ENCODE peak calls at places on chromosomes 4 and X, in eight cellular contexts. One of them, this sample, is unnamed.

GRCh38 chr4:82381235-82381634 is 7.4 kb upstream of the HNRNPD start:
- DNase-seq in sigmoid colon: no peak
- DNase-seq in lower lobe of right lung: no peak
- DNase-seq in heart left ventricle: no peak
- DNase-seq in psoas muscle: no peak
- DNase-seq in esophagus muscularis mucosa: peak; percentile 34
- DNase-seq in endodermal cell: peak; percentile 54
- DNase-seq in HepG2: no peak
- DNase-seq in this sample: no peak

GRCh38 chrX:154350429-154351182 is 23.8 kb downstream of the FLNA start:
- DNase-seq in sigmoid colon: no peak
- DNase-seq in lower lobe of right lung: peak; percentile 6
- DNase-seq in heart left ventricle: no peak
- DNase-seq in psoas muscle: peak; percentile 9
- DNase-seq in esophagus muscularis mucosa: no peak
- DNase-seq in endodermal cell: no peak
- DNase-seq in HepG2: no peak
- DNase-seq in this sample: no peak

GRCh38 chr4:184409911-184410692 is 64.2 kb downstream of the IRF2 start:
- DNase-seq in sigmoid colon: no peak
- DNase-seq in lower lobe of right lung: no peak
- DNase-seq in heart left ventricle: no peak
- DNase-seq in psoas muscle: no peak
- DNase-seq in esophagus muscularis mucosa: no peak
- DNase-seq in endodermal cell: no peak
- DNase-seq in HepG2: no peak
- DNase-seq in this sample: no peak

GRCh38 chr4:151804821-151805220 is 44.0 kb upstream of the GATB start:
- DNase-seq in sigmoid colon: no peak
- DNase-seq in lower lobe of right lung: no peak
- DNase-seq in heart left ventricle: no peak
- DNase-seq in psoas muscle: no peak
- DNase-seq in esophagus muscularis mucosa: no peak
- DNase-seq in endodermal cell: no peak
- DNase-seq in HepG2: no peak
- DNase-seq in this sample: no peak

GRCh38 chr4:102477657-102478056 is 23.5 kb upstream of the NFKB1 start:
- DNase-seq in sigmoid colon: no peak
- DNase-seq in lower lobe of right lung: no peak
- DNase-seq in heart left ventricle: no peak
- DNase-seq in psoas muscle: no peak
- DNase-seq in esophagus muscularis mucosa: no peak
- DNase-seq in endodermal cell: no peak
- DNase-seq in HepG2: no peak
- DNase-seq in this sample: no peak

GRCh38 chr4:40552536-40552935 is 77.1 kb downstream of the RBM47 start:
- DNase-seq in sigmoid colon: no peak
- DNase-seq in lower lobe of right lung: no peak
- DNase-seq in heart left ventricle: no peak
- DNase-seq in psoas muscle: no peak
- DNase-seq in esophagus muscularis mucosa: no peak
- DNase-seq in endodermal cell: peak; percentile 56
- DNase-seq in HepG2: no peak
- DNase-seq in this sample: no peak

GRCh38 chrX:98637451-98637850 is 1753.7 kb downstream of the RPA4 start:
- DNase-seq in sigmoid colon: no peak
- DNase-seq in lower lobe of right lung: no peak
- DNase-seq in heart left ventricle: no peak
- DNase-seq in psoas muscle: no peak
- DNase-seq in esophagus muscularis mucosa: no peak
- DNase-seq in endodermal cell: no peak
- DNase-seq in HepG2: no peak
- DNase-seq in this sample: no peak

GRCh38 chrX:13293700-13294099 is 26.2 kb downstream of the ATXN3L start:
- DNase-seq in sigmoid colon: no peak
- DNase-seq in lower lobe of right lung: no peak
- DNase-seq in heart left ventricle: no peak
- DNase-seq in psoas muscle: no peak
- DNase-seq in esophagus muscularis mucosa: no peak
- DNase-seq in endodermal cell: no peak
- DNase-seq in HepG2: no peak
- DNase-seq in this sample: no peak

GRCh38 chrX:132738951-132739350 is 219.5 kb downstream of the HS6ST2 start:
- DNase-seq in sigmoid colon: no peak
- DNase-seq in lower lobe of right lung: no peak
- DNase-seq in heart left ventricle: no peak
- DNase-seq in psoas muscle: no peak
- DNase-seq in esophagus muscularis mucosa: no peak
- DNase-seq in endodermal cell: no peak
- DNase-seq in HepG2: no peak
- DNase-seq in this sample: no peak

GRCh38 chr4:3611778-3612177 is 79.6 kb upstream of the LRPAP1 start:
- DNase-seq in sigmoid colon: peak; percentile 35
- DNase-seq in lower lobe of right lung: no peak
- DNase-seq in heart left ventricle: no peak
- DNase-seq in psoas muscle: no peak
- DNase-seq in esophagus muscularis mucosa: no peak
- DNase-seq in endodermal cell: no peak
- DNase-seq in HepG2: no peak
- DNase-seq in this sample: no peak

GRCh38 chr4:3287271-3287971 is 5.4 kb upstream of the RGS12 start:
- DNase-seq in sigmoid colon: no peak
- DNase-seq in lower lobe of right lung: no peak
- DNase-seq in heart left ventricle: peak; percentile 7
- DNase-seq in psoas muscle: peak; percentile 9
- DNase-seq in esophagus muscularis mucosa: no peak
- DNase-seq in endodermal cell: no peak
- DNase-seq in HepG2: no peak
- DNase-seq in this sample: no peak

GRCh38 chrX:97524997-97525396 is 641.3 kb downstream of the RPA4 start:
- DNase-seq in sigmoid colon: no peak
- DNase-seq in lower lobe of right lung: no peak
- DNase-seq in heart left ventricle: no peak
- DNase-seq in psoas muscle: no peak
- DNase-seq in esophagus muscularis mucosa: no peak
- DNase-seq in endodermal cell: no peak
- DNase-seq in HepG2: no peak
- DNase-seq in this sample: no peak

GRCh38 chrX:72652132-72652531 is 62.0 kb downstream of the PHKA1 start:
- DNase-seq in sigmoid colon: no peak
- DNase-seq in lower lobe of right lung: no peak
- DNase-seq in heart left ventricle: no peak
- DNase-seq in psoas muscle: no peak
- DNase-seq in esophagus muscularis mucosa: no peak
- DNase-seq in endodermal cell: no peak
- DNase-seq in HepG2: no peak
- DNase-seq in this sample: no peak

GRCh38 chr4:6309755-6310154 is 40.1 kb downstream of the WFS1 start:
- DNase-seq in sigmoid colon: no peak
- DNase-seq in lower lobe of right lung: no peak
- DNase-seq in heart left ventricle: no peak
- DNase-seq in psoas muscle: no peak
- DNase-seq in esophagus muscularis mucosa: no peak
- DNase-seq in endodermal cell: no peak
- DNase-seq in HepG2: no peak
- DNase-seq in this sample: no peak

GRCh38 chr4:160175064-160175643 is 1072.3 kb downstream of the RAPGEF2 start:
- DNase-seq in sigmoid colon: no peak
- DNase-seq in lower lobe of right lung: no peak
- DNase-seq in heart left ventricle: no peak
- DNase-seq in psoas muscle: no peak
- DNase-seq in esophagus muscularis mucosa: no peak
- DNase-seq in endodermal cell: peak; percentile 39
- DNase-seq in HepG2: no peak
- DNase-seq in this sample: no peak

GRCh38 chr4:124061413-124061812 is 651.1 kb downstream of the ANKRD50 start:
- DNase-seq in sigmoid colon: no peak
- DNase-seq in lower lobe of right lung: no peak
- DNase-seq in heart left ventricle: no peak
- DNase-seq in psoas muscle: no peak
- DNase-seq in esophagus muscularis mucosa: no peak
- DNase-seq in endodermal cell: no peak
- DNase-seq in HepG2: no peak
- DNase-seq in this sample: no peak

GRCh38 chr4:156475322-156475721 is 496.3 kb downstream of the PDGFC start:
- DNase-seq in sigmoid colon: no peak
- DNase-seq in lower lobe of right lung: no peak
- DNase-seq in heart left ventricle: no peak
- DNase-seq in psoas muscle: no peak
- DNase-seq in esophagus muscularis mucosa: no peak
- DNase-seq in endodermal cell: no peak
- DNase-seq in HepG2: peak; percentile 15
- DNase-seq in this sample: no peak

GRCh38 chr4:15654556-15655222 is 468 bp downstream of the FBXL5 start:
- DNase-seq in sigmoid colon: peak; percentile 79
- DNase-seq in lower lobe of right lung: peak; percentile 67
- DNase-seq in heart left ventricle: peak; percentile 58
- DNase-seq in psoas muscle: peak; percentile 45
- DNase-seq in esophagus muscularis mucosa: no peak
- DNase-seq in endodermal cell: peak; percentile 77
- DNase-seq in HepG2: peak; percentile 15
- DNase-seq in this sample: peak; percentile 58

GRCh38 chr4:55615008-55615407 is 21.1 kb downstream of the NMU start:
- DNase-seq in sigmoid colon: no peak
- DNase-seq in lower lobe of right lung: no peak
- DNase-seq in heart left ventricle: no peak
- DNase-seq in psoas muscle: no peak
- DNase-seq in esophagus muscularis mucosa: no peak
- DNase-seq in endodermal cell: no peak
- DNase-seq in HepG2: no peak
- DNase-seq in this sample: no peak

DNA sequence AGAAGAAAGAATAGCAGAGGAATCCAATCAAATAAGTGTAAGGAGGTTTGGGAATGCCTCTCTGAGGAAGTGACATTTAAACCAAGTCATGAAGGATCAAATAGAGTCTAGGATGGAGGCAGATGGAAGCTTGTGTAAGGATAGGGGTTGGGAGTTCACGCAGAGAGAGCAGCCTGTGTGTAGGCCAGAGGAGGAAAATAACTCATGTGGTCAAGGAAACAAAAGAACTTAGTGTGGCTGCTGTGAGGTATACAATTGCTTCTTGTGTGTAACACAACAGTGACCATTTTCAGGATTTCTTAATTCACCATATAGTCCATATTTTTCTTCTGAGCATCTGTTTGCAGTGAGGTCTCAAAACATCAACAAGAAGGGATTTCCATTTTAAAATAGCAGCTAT is 77.6 kb upstream of the PACRGL start:
- DNase-seq in sigmoid colon: no peak
- DNase-seq in lower lobe of right lung: no peak
- DNase-seq in heart left ventricle: no peak
- DNase-seq in psoas muscle: no peak
- DNase-seq in esophagus muscularis mucosa: no peak
- DNase-seq in endodermal cell: no peak
- DNase-seq in HepG2: no peak
- DNase-seq in this sample: no peak
- H3K4me1 ChIP-seq in sigmoid colon: peaks cover 5% of the 10 kb centered on the region
- H3K4me1 ChIP-seq in lower lobe of right lung: peaks cover 22% of the 10 kb centered on the region
- H3K4me1 ChIP-seq in heart left ventricle: no peaks in the 10 kb centered on the region
- H3K4me1 ChIP-seq in psoas muscle: no peaks in the 10 kb centered on the region
- H3K4me1 ChIP-seq in esophagus muscularis mucosa: peaks cover 16% of the 10 kb centered on the region
- H3K4me1 ChIP-seq in endodermal cell: peaks cover 5% of the 10 kb centered on the region
- H3K4me1 ChIP-seq in HepG2: no peaks in the 10 kb centered on the region
- H3K4me1 ChIP-seq in this sample: peaks cover 17% of the 10 kb centered on the region

GRCh38 chr4:142917678-142918077 is 71.6 kb upstream of the INPP4B start:
- DNase-seq in sigmoid colon: no peak
- DNase-seq in lower lobe of right lung: no peak
- DNase-seq in heart left ventricle: no peak
- DNase-seq in psoas muscle: no peak
- DNase-seq in esophagus muscularis mucosa: no peak
- DNase-seq in endodermal cell: no peak
- DNase-seq in HepG2: peak; percentile 5
- DNase-seq in this sample: no peak
- TF ChIP-seq CTCF in sigmoid colon: no peak
- TF ChIP-seq CTCF in lower lobe of right lung: no peak
- TF ChIP-seq CTCF in heart left ventricle: no peak
- TF ChIP-seq CTCF in psoas muscle: no peak
- TF ChIP-seq CTCF in esophagus muscularis mucosa: no peak
- TF ChIP-seq CTCF in endodermal cell: no peak
- TF ChIP-seq CTCF in HepG2: peak; percentile 9
- TF ChIP-seq CTCF in this sample: no peak

DNA sequence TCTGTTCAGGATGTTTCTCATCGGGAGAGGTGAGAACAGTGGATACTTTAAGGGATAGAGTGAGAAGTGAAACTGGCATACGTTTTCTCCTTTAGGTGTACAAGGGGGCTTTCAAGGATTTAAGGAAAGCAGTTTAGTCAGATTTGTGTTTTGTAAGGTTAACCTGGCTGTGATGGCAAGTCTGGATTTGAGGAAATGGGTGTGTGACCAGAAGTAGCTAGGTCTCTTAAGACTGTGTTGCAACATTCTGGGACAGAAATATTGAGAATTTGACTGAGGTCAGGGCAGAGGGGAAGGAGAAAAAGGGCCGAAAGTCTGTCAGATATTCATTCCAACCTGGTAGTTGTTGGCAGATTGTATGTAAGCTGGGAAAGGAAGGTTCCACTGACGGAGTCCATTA is 10.4 kb upstream of the GABRE start:
- DNase-seq in sigmoid colon: no peak
- DNase-seq in lower lobe of right lung: no peak
- DNase-seq in heart left ventricle: no peak
- DNase-seq in psoas muscle: no peak
- DNase-seq in esophagus muscularis mucosa: no peak
- DNase-seq in endodermal cell: no peak
- DNase-seq in HepG2: no peak
- DNase-seq in this sample: no peak
- H3K27ac ChIP-seq in sigmoid colon: no peak overlapping the region
- H3K27ac ChIP-seq in lower lobe of right lung: no peak overlapping the region
- H3K27ac ChIP-seq in heart left ventricle: peak overlapping the region; percentile 20
- H3K27ac ChIP-seq in psoas muscle: no peak overlapping the region
- H3K27ac ChIP-seq in esophagus muscularis mucosa: no peak overlapping the region
- H3K27ac ChIP-seq in endodermal cell: no peak overlapping the region
- H3K27ac ChIP-seq in HepG2: peak overlapping the region; percentile 35
- H3K27ac ChIP-seq in this sample: peak overlapping the region; percentile 63

GRCh38 chrX:2694868-2695267 is 3.8 kb downstream of the CD99 start:
- DNase-seq in sigmoid colon: no peak
- DNase-seq in lower lobe of right lung: no peak
- DNase-seq in heart left ventricle: no peak
- DNase-seq in psoas muscle: no peak
- DNase-seq in esophagus muscularis mucosa: no peak
- DNase-seq in endodermal cell: no peak
- DNase-seq in HepG2: no peak
- DNase-seq in this sample: no peak

GRCh38 chrX:2697741-2698294 is 6.7 kb downstream of the CD99 start:
- DNase-seq in sigmoid colon: no peak
- DNase-seq in lower lobe of right lung: no peak
- DNase-seq in heart left ventricle: no peak
- DNase-seq in psoas muscle: no peak
- DNase-seq in esophagus muscularis mucosa: no peak
- DNase-seq in endodermal cell: no peak
- DNase-seq in HepG2: no peak
- DNase-seq in this sample: no peak

GRCh38 chrX:2697306-2697705 is 6.2 kb downstream of the CD99 start:
- DNase-seq in sigmoid colon: no peak
- DNase-seq in lower lobe of right lung: no peak
- DNase-seq in heart left ventricle: no peak
- DNase-seq in psoas muscle: no peak
- DNase-seq in esophagus muscularis mucosa: no peak
- DNase-seq in endodermal cell: no peak
- DNase-seq in HepG2: no peak
- DNase-seq in this sample: no peak

GRCh38 chrX:2698604-2699003 is 7.5 kb downstream of the CD99 start:
- DNase-seq in sigmoid colon: no peak
- DNase-seq in lower lobe of right lung: no peak
- DNase-seq in heart left ventricle: no peak
- DNase-seq in psoas muscle: no peak
- DNase-seq in esophagus muscularis mucosa: no peak
- DNase-seq in endodermal cell: no peak
- DNase-seq in HepG2: no peak
- DNase-seq in this sample: no peak

GRCh38 chrX:2696698-2697215 is 5.7 kb downstream of the CD99 start:
- DNase-seq in sigmoid colon: no peak
- DNase-seq in lower lobe of right lung: no peak
- DNase-seq in heart left ventricle: no peak
- DNase-seq in psoas muscle: no peak
- DNase-seq in esophagus muscularis mucosa: no peak
- DNase-seq in endodermal cell: no peak
- DNase-seq in HepG2: no peak
- DNase-seq in this sample: no peak
- H3K4me1 ChIP-seq in sigmoid colon: peaks cover 91% of the 10 kb centered on the region
- H3K4me1 ChIP-seq in lower lobe of right lung: peaks cover 80% of the 10 kb centered on the region
- H3K4me1 ChIP-seq in heart left ventricle: peaks cover 68% of the 10 kb centered on the region
- H3K4me1 ChIP-seq in psoas muscle: peaks cover 60% of the 10 kb centered on the region
- H3K4me1 ChIP-seq in esophagus muscularis mucosa: peaks cover 95% of the 10 kb centered on the region
- H3K4me1 ChIP-seq in endodermal cell: peaks cover 3% of the 10 kb centered on the region
- H3K4me1 ChIP-seq in HepG2: peaks cover 36% of the 10 kb centered on the region
- H3K4me1 ChIP-seq in this sample: peaks cover 55% of the 10 kb centered on the region